ENCODE peak calls at places on chromosomes 6 and 20, in nine cellular contexts. One of them, this sample, is unnamed.

GRCh38 chr20:38806855-38807655 is 1.6 kb downstream of the PPP1R16B start:
- DNase-seq in retinal pigment epithelial cell: no peak
- DNase-seq in bronchial epithelial cell: no peak
- DNase-seq in H1: no peak
- DNase-seq in AG09309: no peak
- DNase-seq in PC-9: no peak
- DNase-seq in right lobe of liver: no peak
- DNase-seq in astrocyte: no peak
- DNase-seq in cardiac fibroblast: no peak
- DNase-seq in this sample: no peak

GRCh38 chr6:81480139-81480538 is 272.3 kb downstream of the TENT5A start:
- DNase-seq in retinal pigment epithelial cell: peak; percentile 26
- DNase-seq in bronchial epithelial cell: peak; percentile 58
- DNase-seq in H1: no peak
- DNase-seq in AG09309: no peak
- DNase-seq in PC-9: peak; percentile 77
- DNase-seq in right lobe of liver: no peak
- DNase-seq in astrocyte: peak; percentile 50
- DNase-seq in cardiac fibroblast: peak; percentile 23
- DNase-seq in this sample: no peak

GRCh38 chr6:24640166-24640565 is 5.8 kb downstream of the KIAA0319 start:
- DNase-seq in retinal pigment epithelial cell: no peak
- DNase-seq in bronchial epithelial cell: no peak
- DNase-seq in H1: no peak
- DNase-seq in AG09309: no peak
- DNase-seq in PC-9: no peak
- DNase-seq in right lobe of liver: no peak
- DNase-seq in astrocyte: no peak
- DNase-seq in cardiac fibroblast: no peak
- DNase-seq in this sample: no peak

GRCh38 chr6:137016366-137016765 is 28.4 kb downstream of the IL20RA start:
- DNase-seq in retinal pigment epithelial cell: no peak
- DNase-seq in bronchial epithelial cell: no peak
- DNase-seq in H1: no peak
- DNase-seq in AG09309: no peak
- DNase-seq in PC-9: peak; percentile 35
- DNase-seq in right lobe of liver: no peak
- DNase-seq in astrocyte: peak; percentile 97
- DNase-seq in cardiac fibroblast: peak; percentile 15
- DNase-seq in this sample: peak; percentile 55

GRCh38 chr6:125120054-125120590 is 33.5 kb upstream of the TPD52L1 start:
- DNase-seq in retinal pigment epithelial cell: no peak
- DNase-seq in bronchial epithelial cell: no peak
- DNase-seq in H1: no peak
- DNase-seq in AG09309: no peak
- DNase-seq in PC-9: no peak
- DNase-seq in right lobe of liver: no peak
- DNase-seq in astrocyte: no peak
- DNase-seq in cardiac fibroblast: no peak
- DNase-seq in this sample: no peak

GRCh38 chr6:31497595-31498476 is at the start of gene MICB:
- DNase-seq in retinal pigment epithelial cell: no peak
- DNase-seq in bronchial epithelial cell: peak; percentile 83
- DNase-seq in H1: peak; percentile 56
- DNase-seq in AG09309: no peak
- DNase-seq in PC-9: peak; percentile 85
- DNase-seq in right lobe of liver: peak; percentile 85
- DNase-seq in astrocyte: peak; percentile 69
- DNase-seq in cardiac fibroblast: peak; percentile 82
- DNase-seq in this sample: peak; percentile 60

GRCh38 chr6:119348308-119349040 is 1.1 kb downstream of the MAN1A1 start:
- DNase-seq in retinal pigment epithelial cell: no peak
- DNase-seq in bronchial epithelial cell: no peak
- DNase-seq in H1: no peak
- DNase-seq in AG09309: no peak
- DNase-seq in PC-9: no peak
- DNase-seq in right lobe of liver: peak; percentile 91
- DNase-seq in astrocyte: peak; percentile 20
- DNase-seq in cardiac fibroblast: no peak
- DNase-seq in this sample: no peak

GRCh38 chr20:49616154-49617007 is 48.4 kb upstream of the PTGIS start:
- DNase-seq in retinal pigment epithelial cell: no peak
- DNase-seq in bronchial epithelial cell: no peak
- DNase-seq in H1: no peak
- DNase-seq in AG09309: no peak
- DNase-seq in PC-9: no peak
- DNase-seq in right lobe of liver: no peak
- DNase-seq in astrocyte: no peak
- DNase-seq in cardiac fibroblast: no peak
- DNase-seq in this sample: no peak

GRCh38 chr6:7242835-7243187 is 70.2 kb downstream of the SSR1 start:
- DNase-seq in retinal pigment epithelial cell: no peak
- DNase-seq in bronchial epithelial cell: no peak
- DNase-seq in H1: no peak
- DNase-seq in AG09309: no peak
- DNase-seq in PC-9: no peak
- DNase-seq in right lobe of liver: peak; percentile 27
- DNase-seq in astrocyte: no peak
- DNase-seq in cardiac fibroblast: no peak
- DNase-seq in this sample: no peak

GRCh38 chr6:121237859-121238258 is 96.4 kb downstream of the TBC1D32 start:
- DNase-seq in retinal pigment epithelial cell: no peak
- DNase-seq in bronchial epithelial cell: peak; percentile 58
- DNase-seq in H1: no peak
- DNase-seq in AG09309: no peak
- DNase-seq in PC-9: peak; percentile 51
- DNase-seq in right lobe of liver: no peak
- DNase-seq in astrocyte: no peak
- DNase-seq in cardiac fibroblast: no peak
- DNase-seq in this sample: no peak

GRCh38 chr6:14746139-14746837 is 499.6 kb upstream of the JARID2 start:
- DNase-seq in retinal pigment epithelial cell: no peak
- DNase-seq in bronchial epithelial cell: no peak
- DNase-seq in H1: no peak
- DNase-seq in AG09309: no peak
- DNase-seq in PC-9: no peak
- DNase-seq in right lobe of liver: no peak
- DNase-seq in astrocyte: no peak
- DNase-seq in cardiac fibroblast: no peak
- DNase-seq in this sample: no peak

GRCh38 chr6:42572523-42572922 is 8.7 kb downstream of the UBR2 start:
- DNase-seq in retinal pigment epithelial cell: no peak
- DNase-seq in bronchial epithelial cell: no peak
- DNase-seq in H1: no peak
- DNase-seq in AG09309: no peak
- DNase-seq in PC-9: no peak
- DNase-seq in right lobe of liver: no peak
- DNase-seq in astrocyte: no peak
- DNase-seq in cardiac fibroblast: no peak
- DNase-seq in this sample: no peak

GRCh38 chr6:42571611-42572342 is 7.9 kb downstream of the UBR2 start:
- DNase-seq in retinal pigment epithelial cell: no peak
- DNase-seq in bronchial epithelial cell: no peak
- DNase-seq in H1: no peak
- DNase-seq in AG09309: no peak
- DNase-seq in PC-9: no peak
- DNase-seq in right lobe of liver: no peak
- DNase-seq in astrocyte: no peak
- DNase-seq in cardiac fibroblast: peak; percentile 28
- DNase-seq in this sample: no peak

GRCh38 chr6:42566614-42567208 is 2.9 kb downstream of the UBR2 start:
- DNase-seq in retinal pigment epithelial cell: no peak
- DNase-seq in bronchial epithelial cell: no peak
- DNase-seq in H1: no peak
- DNase-seq in AG09309: no peak
- DNase-seq in PC-9: no peak
- DNase-seq in right lobe of liver: no peak
- DNase-seq in astrocyte: no peak
- DNase-seq in cardiac fibroblast: no peak
- DNase-seq in this sample: no peak

GRCh38 chr6:42564496-42564890 is 664 bp downstream of the UBR2 start:
- DNase-seq in retinal pigment epithelial cell: no peak
- DNase-seq in bronchial epithelial cell: peak; percentile 31
- DNase-seq in H1: no peak
- DNase-seq in AG09309: no peak
- DNase-seq in PC-9: no peak
- DNase-seq in right lobe of liver: no peak
- DNase-seq in astrocyte: no peak
- DNase-seq in cardiac fibroblast: no peak
- DNase-seq in this sample: no peak

DNA sequence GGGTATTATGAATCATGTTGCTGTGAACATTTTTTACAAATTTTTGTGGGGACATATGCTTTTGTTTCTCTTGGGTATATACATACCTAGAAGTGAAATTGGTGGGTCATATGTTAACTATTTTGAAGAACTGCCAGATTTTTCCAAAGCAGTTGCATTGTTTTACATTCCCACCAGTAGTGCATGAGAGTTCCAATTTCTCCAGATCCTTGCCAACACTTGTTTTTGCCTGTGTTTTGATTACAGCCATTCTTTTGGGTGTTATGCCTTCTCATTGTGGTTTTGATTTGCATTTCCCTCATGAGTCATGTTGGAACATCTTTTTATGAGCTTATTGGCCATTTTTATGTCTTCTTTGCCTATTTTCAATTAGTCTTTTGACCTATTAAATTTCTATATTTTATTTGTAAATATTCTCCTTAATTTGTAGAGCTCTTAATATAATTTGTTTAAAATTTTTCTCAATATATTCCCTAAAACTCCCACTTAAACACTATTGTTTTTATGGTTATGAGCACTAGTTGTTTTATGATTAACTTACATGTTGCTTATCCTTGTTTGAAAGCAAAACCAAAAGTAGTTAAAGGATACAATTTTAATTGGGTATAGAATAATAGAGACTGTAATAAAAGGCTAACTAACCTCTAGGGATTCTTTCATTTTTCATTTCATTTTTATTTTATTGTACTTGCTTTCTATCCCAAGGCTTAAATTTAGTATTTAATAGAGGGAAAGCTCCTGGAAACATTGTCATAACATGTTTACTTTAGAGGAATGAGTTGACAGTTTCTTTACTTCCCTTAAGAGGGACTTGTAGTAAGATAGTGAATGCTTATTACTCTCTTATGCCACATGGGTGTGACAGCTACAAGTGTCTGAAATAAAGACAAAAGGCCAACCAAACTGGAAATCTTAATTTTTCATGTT is 5.5 kb downstream of the UBR2 start:
- DNase-seq in retinal pigment epithelial cell: no peak
- DNase-seq in bronchial epithelial cell: peak; percentile 97
- DNase-seq in H1: no peak
- DNase-seq in AG09309: no peak
- DNase-seq in PC-9: peak; percentile 66
- DNase-seq in right lobe of liver: no peak
- DNase-seq in astrocyte: peak; percentile 97
- DNase-seq in cardiac fibroblast: peak; percentile 96
- DNase-seq in this sample: peak; percentile 99
- H3K4me3 ChIP-seq in retinal pigment epithelial cell: no peak overlapping the region
- H3K4me3 ChIP-seq in bronchial epithelial cell: no peak overlapping the region
- H3K4me3 ChIP-seq in H1: no peak overlapping the region
- H3K4me3 ChIP-seq in AG09309: no peak overlapping the region
- H3K4me3 ChIP-seq in PC-9: no peak overlapping the region
- H3K4me3 ChIP-seq in right lobe of liver: no peak overlapping the region
- H3K4me3 ChIP-seq in astrocyte: no peak overlapping the region
- H3K4me3 ChIP-seq in cardiac fibroblast: no peak overlapping the region
- H3K4me3 ChIP-seq in this sample: no peak overlapping the region

GRCh38 chr20:24732076-24732475 is 217.0 kb upstream of the CST7 start:
- DNase-seq in retinal pigment epithelial cell: no peak
- DNase-seq in bronchial epithelial cell: no peak
- DNase-seq in H1: no peak
- DNase-seq in AG09309: no peak
- DNase-seq in PC-9: no peak
- DNase-seq in right lobe of liver: no peak
- DNase-seq in astrocyte: no peak
- DNase-seq in cardiac fibroblast: no peak
- DNase-seq in this sample: no peak
- TF ChIP-seq CTCF in retinal pigment epithelial cell: no peak
- TF ChIP-seq CTCF in bronchial epithelial cell: no peak
- TF ChIP-seq CTCF in H1: no peak
- TF ChIP-seq CTCF in AG09309: no peak
- TF ChIP-seq CTCF in PC-9: no peak
- TF ChIP-seq CTCF in right lobe of liver: no peak
- TF ChIP-seq CTCF in astrocyte: no peak
- TF ChIP-seq CTCF in cardiac fibroblast: no peak
- TF ChIP-seq CTCF in this sample: no peak

DNA sequence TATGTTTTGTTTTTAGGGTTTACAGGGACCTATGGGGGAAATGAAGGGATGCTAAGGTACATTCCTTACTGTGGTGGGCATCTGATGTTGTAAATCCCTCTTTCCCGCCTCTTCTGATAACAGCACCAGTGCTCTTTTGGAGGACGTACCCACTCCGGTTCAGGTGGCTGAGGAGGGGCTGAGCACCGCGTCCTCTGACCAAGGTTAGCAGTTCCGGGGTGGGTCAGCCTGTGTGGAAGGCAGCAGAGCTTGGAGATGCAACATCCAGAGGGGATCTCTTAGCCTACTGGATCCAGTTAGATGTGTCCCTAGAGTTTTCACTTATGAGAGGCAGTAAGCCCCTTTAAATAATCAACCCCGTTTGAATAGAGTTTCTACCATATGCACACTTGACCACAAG is 135.3 kb upstream of the KCNG1 start:
- DNase-seq in retinal pigment epithelial cell: no peak
- DNase-seq in bronchial epithelial cell: no peak
- DNase-seq in H1: no peak
- DNase-seq in AG09309: no peak
- DNase-seq in PC-9: no peak
- DNase-seq in right lobe of liver: no peak
- DNase-seq in astrocyte: no peak
- DNase-seq in cardiac fibroblast: no peak
- DNase-seq in this sample: no peak
- H3K4me3 ChIP-seq in retinal pigment epithelial cell: no peak overlapping the region
- H3K4me3 ChIP-seq in bronchial epithelial cell: no peak overlapping the region
- H3K4me3 ChIP-seq in H1: no peak overlapping the region
- H3K4me3 ChIP-seq in AG09309: no peak overlapping the region
- H3K4me3 ChIP-seq in PC-9: no peak overlapping the region
- H3K4me3 ChIP-seq in right lobe of liver: no peak overlapping the region
- H3K4me3 ChIP-seq in astrocyte: no peak overlapping the region
- H3K4me3 ChIP-seq in cardiac fibroblast: no peak overlapping the region
- H3K4me3 ChIP-seq in this sample: no peak overlapping the region

GRCh38 chr6:156379392-156379910 is 397.7 kb upstream of the ARID1B start:
- DNase-seq in retinal pigment epithelial cell: no peak
- DNase-seq in bronchial epithelial cell: no peak
- DNase-seq in H1: no peak
- DNase-seq in AG09309: no peak
- DNase-seq in PC-9: no peak
- DNase-seq in right lobe of liver: no peak
- DNase-seq in astrocyte: peak; percentile 56
- DNase-seq in cardiac fibroblast: no peak
- DNase-seq in this sample: no peak

GRCh38 chr6:156383059-156383458 is 394.1 kb upstream of the ARID1B start:
- DNase-seq in retinal pigment epithelial cell: no peak
- DNase-seq in bronchial epithelial cell: no peak
- DNase-seq in H1: no peak
- DNase-seq in AG09309: no peak
- DNase-seq in PC-9: no peak
- DNase-seq in right lobe of liver: no peak
- DNase-seq in astrocyte: no peak
- DNase-seq in cardiac fibroblast: no peak
- DNase-seq in this sample: no peak

GRCh38 chr6:156379946-156380707 is 397.1 kb upstream of the ARID1B start:
- DNase-seq in retinal pigment epithelial cell: peak; percentile 37
- DNase-seq in bronchial epithelial cell: no peak
- DNase-seq in H1: no peak
- DNase-seq in AG09309: no peak
- DNase-seq in PC-9: peak; percentile 56
- DNase-seq in right lobe of liver: no peak
- DNase-seq in astrocyte: peak; percentile 68
- DNase-seq in cardiac fibroblast: peak; percentile 26
- DNase-seq in this sample: peak; percentile 12

GRCh38 chr6:156378853-156379252 is 398.3 kb upstream of the ARID1B start:
- DNase-seq in retinal pigment epithelial cell: no peak
- DNase-seq in bronchial epithelial cell: no peak
- DNase-seq in H1: no peak
- DNase-seq in AG09309: no peak
- DNase-seq in PC-9: no peak
- DNase-seq in right lobe of liver: no peak
- DNase-seq in astrocyte: no peak
- DNase-seq in cardiac fibroblast: no peak
- DNase-seq in this sample: no peak
- TF ChIP-seq CTCF in retinal pigment epithelial cell: no peak
- TF ChIP-seq CTCF in bronchial epithelial cell: no peak
- TF ChIP-seq CTCF in H1: peak; percentile 40
- TF ChIP-seq CTCF in AG09309: no peak
- TF ChIP-seq CTCF in PC-9: no peak
- TF ChIP-seq CTCF in right lobe of liver: no peak
- TF ChIP-seq CTCF in astrocyte: no peak
- TF ChIP-seq CTCF in cardiac fibroblast: no peak
- TF ChIP-seq CTCF in this sample: no peak